ENCODE peak calls at places on chromosomes 4 and X, in eight cellular contexts. B is cardiac muscle cell; F is HT1080; M is LHCN-M2; G is activated T-cell treated with anti-CD3 and anti-CD28 coated beads for 24 hours; S is PC-3; U is CD8-positive, alpha-beta memory T cell; I is substantia nigra. O is an unnamed sample.

GRCh38 chr4:87058272-87059073 is 123.7 kb downstream of the AFF1 start:
- DNase-seq in B (no peak), F (peak; percentile 63), M (peak; percentile 36), G (peak; percentile 46), S (peak; percentile 70), U (no peak), I (peak; percentile 46), O (no peak)

GRCh38 chrX:2549874-2550273 is 49.1 kb upstream of the DHRSX start:
- DNase-seq in B (no peak), F (no peak), M (no peak), G (no peak), S (no peak), U (no peak), I (no peak), O (no peak)

GRCh38 chr4:151012836-151013235 is 2.2 kb downstream of the LRBA start:
- DNase-seq in B (no peak), F (peak; percentile 69), M (no peak), G (no peak), S (peak; percentile 60), U (no peak), I (no peak), O (no peak)

GRCh38 chr4:36493240-36493639 is 211.8 kb downstream of the DTHD1 start:
- DNase-seq in B (no peak), F (no peak), M (no peak), G (no peak), S (no peak), U (no peak), I (no peak), O (no peak)

GRCh38 chr4:169305173-169305572 is 34.4 kb upstream of the SH3RF1 start:
- DNase-seq in B (no peak), F (no peak), M (no peak), G (no peak), S (no peak), U (no peak), I (no peak), O (no peak)

GRCh38 chr4:95106408-95106928 is 348.7 kb downstream of the BMPR1B start:
- DNase-seq in B (no peak), F (peak; percentile 68), M (peak; percentile 71), G (no peak), S (peak; percentile 28), U (no peak), I (no peak), O (no peak)

GRCh38 chr4:16597829-16598228 is 300.6 kb downstream of the LDB2 start:
- DNase-seq in B (peak; percentile 34), F (peak; percentile 68), M (no peak), G (no peak), S (peak; percentile 31), U (no peak), I (no peak), O (no peak)

GRCh38 chrX:148577711-148578110 is 77.3 kb downstream of the AFF2 start:
- DNase-seq in B (no peak), F (no peak), M (no peak), G (no peak), S (no peak), U (no peak), I (no peak), O (no peak)

GRCh38 chr4:19382993-19383392 is 868.7 kb upstream of the SLIT2 start:
- DNase-seq in B (no peak), F (peak; percentile 38), M (no peak), G (no peak), S (peak; percentile 55), U (no peak), I (no peak), O (no peak)

GRCh38 chr4:149063007-149063406 is 620.8 kb upstream of the NR3C2 start:
- DNase-seq in B (no peak), F (peak; percentile 29), M (peak; percentile 6), G (no peak), S (peak; percentile 8), U (no peak), I (no peak), O (no peak)

GRCh38 chrX:93673056-93673868 is at the start of gene NAP1L3:
- DNase-seq in B (peak; percentile 78), F (peak; percentile 81), M (peak; percentile 32), G (peak; percentile 42), S (peak; percentile 44), U (peak; percentile 23), I (peak; percentile 78), O (peak; percentile 74)

GRCh38 chr4:88010921-88011320 is 3.5 kb downstream of the PKD2 start:
- DNase-seq in B (no peak), F (no peak), M (no peak), G (no peak), S (no peak), U (no peak), I (no peak), O (no peak)

GRCh38 chrX:80876877-80877276 is 67.2 kb upstream of the BRWD3 start:
- DNase-seq in B (peak; percentile 51), F (no peak), M (peak; percentile 36), G (no peak), S (peak; percentile 56), U (no peak), I (no peak), O (no peak)

GRCh38 chr4:125382995-125383394 is 68.2 kb downstream of the FAT4 start:
- DNase-seq in B (peak; percentile 64), F (no peak), M (no peak), G (no peak), S (no peak), U (no peak), I (no peak), O (no peak)

GRCh38 chr4:187849556-187850245 is 145.9 kb upstream of the ZFP42 start:
- DNase-seq in B (no peak), F (no peak), M (no peak), G (no peak), S (no peak), U (no peak), I (no peak), O (no peak)

GRCh38 chr4:101346312-101346561 is 1.1 kb downstream of the PPP3CA start:
- DNase-seq in B (no peak), F (no peak), M (no peak), G (no peak), S (no peak), U (peak; percentile 46), I (peak; percentile 59), O (no peak)

GRCh38 chrX:130840345-130840744 is 62.7 kb downstream of the ENOX2 start:
- DNase-seq in B (no peak), F (no peak), M (no peak), G (no peak), S (no peak), U (no peak), I (no peak), O (no peak)

GRCh38 chr4:15451866-15452765 is 17.6 kb upstream of the CC2D2A start:
- DNase-seq in B (peak; percentile 92), F (peak; percentile 93), M (peak; percentile 91), G (no peak), S (peak; percentile 69), U (no peak), I (no peak), O (no peak)

GRCh38 chr4:122285285-122285684 is 93.5 kb upstream of the ADAD1 start:
- DNase-seq in B (no peak), F (peak; percentile 62), M (peak; percentile 63), G (no peak), S (peak; percentile 16), U (no peak), I (no peak), O (no peak)

GRCh38 chrX:97308161-97308560 is 424.5 kb downstream of the RPA4 start:
- DNase-seq in B (peak; percentile 3), F (no peak), M (no peak), G (no peak), S (no peak), U (no peak), I (no peak), O (no peak)

GRCh38 chr4:106707776-106708603 is 328.1 kb downstream of the DKK2 start:
- DNase-seq in B (peak; percentile 36), F (peak; percentile 56), M (peak; percentile 23), G (no peak), S (no peak), U (no peak), I (no peak), O (no peak)

GRCh38 chr4:132275583-132276121 is 873.4 kb upstream of the PCDH10 start:
- DNase-seq in B (no peak), F (no peak), M (no peak), G (no peak), S (peak; percentile 73), U (no peak), I (no peak), O (no peak)

GRCh38 chr4:155060419-155060818 is 148.0 kb upstream of the NPY2R start:
- DNase-seq in B (peak; percentile 46), F (no peak), M (no peak), G (no peak), S (no peak), U (no peak), I (no peak), O (no peak)

GRCh38 chr4:37685211-37685725 is 908 bp downstream of the RELL1 start:
- DNase-seq in B (peak; percentile 62), F (peak; percentile 32), M (peak; percentile 86), G (no peak), S (no peak), U (peak; percentile 39), I (no peak), O (no peak)

GRCh38 chr4:1447676-1448588 is 41.7 kb upstream of the NKX1-1 start:
- DNase-seq in B (no peak), F (no peak), M (no peak), G (no peak), S (no peak), U (no peak), I (no peak), O (no peak)

GRCh38 chr4:54877006-54877405 is 219.2 kb downstream of the KIT start:
- DNase-seq in B (no peak), F (peak; percentile 82), M (peak; percentile 87), G (no peak), S (peak; percentile 67), U (no peak), I (no peak), O (no peak)

GRCh38 chrX:153533041-153533565 is 15.7 kb downstream of the ATP2B3 start:
- DNase-seq in B (no peak), F (peak; percentile 3), M (peak; percentile 23), G (no peak), S (no peak), U (no peak), I (no peak), O (no peak)

GRCh38 chrX:108735680-108736508 is 469 bp downstream of the IRS4 start:
- DNase-seq in B (peak; percentile 12), F (no peak), M (no peak), G (no peak), S (no peak), U (no peak), I (peak; percentile 1), O (no peak)

GRCh38 chr4:147078875-147079658 is 133.4 kb upstream of the TTC29 start:
- DNase-seq in B (peak; percentile 63), F (no peak), M (no peak), G (no peak), S (no peak), U (no peak), I (peak; percentile 48), O (no peak)

GRCh38 chr4:161829631-161830030 is 334.2 kb downstream of the FSTL5 start:
- DNase-seq in B (no peak), F (no peak), M (no peak), G (no peak), S (no peak), U (no peak), I (no peak), O (no peak)

GRCh38 chr4:48290146-48290772 is 20.6 kb upstream of the TEC start:
- DNase-seq in B (peak; percentile 33), F (peak; percentile 34), M (peak; percentile 35), G (no peak), S (peak; percentile 60), U (no peak), I (no peak), O (no peak)

GRCh38 chr4:182325848-182326255 is 82.7 kb downstream of the TENM3 start:
- DNase-seq in B (peak; percentile 30), F (no peak), M (no peak), G (no peak), S (no peak), U (no peak), I (no peak), O (no peak)

GRCh38 chrX:139194571-139195280 is 335.8 kb upstream of the F9 start:
- DNase-seq in B (no peak), F (no peak), M (peak; percentile 14), G (no peak), S (peak; percentile 59), U (no peak), I (no peak), O (no peak)

GRCh38 chrX:117522725-117523700 is 593.6 kb downstream of the KLHL13 start:
- DNase-seq in B (no peak), F (no peak), M (no peak), G (no peak), S (no peak), U (no peak), I (no peak), O (no peak)